ENCODE peak calls at places on chromosomes 16 and 17, in ten cellular contexts. P, L, Y, E, O, U, Q, J, W and F are unnamed samples. For H3K4me1, the result is how much of the 10 kb centered on the place peaks cover.

GRCh38 chr16:73997340-73997711 is 299.3 kb upstream of the PSMD7 start:
- DNase-seq in Y (no peak), E (no peak), P (no peak), O (no peak), Q (no peak), L (no peak), W (no peak), J (no peak), U (no peak), F (no peak)

GRCh38 chr16:19094542-19095365 is 19.0 kb upstream of the ITPRIPL2 start:
- DNase-seq in Y (no peak), E (no peak), P (no peak), Q (no peak), O (no peak), L (no peak), J (peak), U (no peak), W (no peak), F (no peak)

GRCh38 chr16:88923450-88923849 is 53.6 kb downstream of the CBFA2T3 start:
- DNase-seq in W (no peak), E (no peak), J (no peak), L (no peak), Q (no peak), P (no peak), O (no peak), U (no peak), Y (no peak), F (no peak)

GRCh38 chr16:15055141-15056053 is 477 bp downstream of the NTAN1 start:
- DNase-seq in Y (peak), P (peak), W (peak), Q (no peak), O (no peak), E (peak), J (no peak), U (peak), L (peak), F (no peak)

GRCh38 chr17:49445561-49445960 is 30.9 kb upstream of the PHB1 start:
- DNase-seq in P (no peak), J (no peak), U (no peak), Y (no peak), O (no peak), W (peak), L (no peak), Q (no peak), E (no peak), F (no peak)

GRCh38 chr16:64586756-64587155 is 535.1 kb downstream of the CDH11 start:
- DNase-seq in P (no peak), Y (no peak), W (no peak), E (no peak), U (no peak), J (no peak), Q (no peak), L (no peak), O (no peak), F (no peak)

GRCh38 chr17:76383645-76384221 is 676 bp upstream of the SPHK1 start:
- DNase-seq in P (peak), J (peak), Y (peak), Q (peak), U (peak), L (no peak), E (peak), W (no peak), O (peak), F (no peak)

GRCh38 chr17:57068222-57068658 is 16.8 kb upstream of the AKAP1 start:
- DNase-seq in Y (no peak), E (no peak), J (no peak), W (no peak), Q (no peak), O (no peak), U (no peak), P (no peak), L (no peak), F (no peak)

GRCh38 chr17:28948873-28949184 is 2.5 kb downstream of the PHF12 start:
- DNase-seq in O (no peak), L (peak), W (no peak), Y (no peak), P (no peak), U (peak), J (no peak), Q (no peak), E (peak), F (no peak)

GRCh38 chr17:64092952-64093451 is 36.9 kb downstream of the ERN1 start:
- DNase-seq in Q (no peak), J (no peak), Y (no peak), E (no peak), U (no peak), O (no peak), W (no peak), P (no peak), L (peak), F (no peak)

GRCh38 chr17:17269926-17270773 is 10.9 kb downstream of the COPS3 start:
- DNase-seq in J (no peak), L (no peak), U (no peak), O (no peak), E (no peak), Y (no peak), P (no peak), W (no peak), Q (no peak), F (no peak)

GRCh38 chr16:60811657-60812056 is 1224.6 kb downstream of the CDH8 start:
- DNase-seq in O (no peak), W (no peak), U (no peak), L (no peak), P (no peak), J (no peak), E (no peak), Q (no peak), Y (no peak), F (no peak)

GRCh38 chr16:28846933-28847273 is 755 bp upstream of the TUFM start:
- DNase-seq in L (no peak), W (no peak), E (peak), J (no peak), Q (no peak), Y (no peak), O (no peak), U (no peak), P (no peak), F (no peak)

GRCh38 chr17:80804466-80804865 is 187.2 kb upstream of the CHMP6 start:
- DNase-seq in Y (no peak), L (peak), U (no peak), O (no peak), E (no peak), W (no peak), P (no peak), Q (no peak), J (no peak), F (no peak)

GRCh38 chr17:51999654-52000053 is 158.9 kb downstream of the CA10 start:
- DNase-seq in E (no peak), Q (no peak), L (no peak), U (no peak), W (no peak), O (no peak), Y (no peak), J (no peak), P (no peak), F (no peak)

GRCh38 chr17:79814966-79815835 is 18.3 kb upstream of the CBX8 start:
- DNase-seq in W (peak), Y (no peak), U (no peak), E (no peak), P (no peak), L (no peak), Q (no peak), J (peak), O (peak), F (no peak)

GRCh38 chr16:82011199-82011641 is at the start of gene SDR42E1:
- DNase-seq in P (no peak), Y (no peak), W (no peak), J (peak), O (peak), Q (no peak), E (no peak), U (peak), L (no peak), F (peak)

GRCh38 chr17:43608313-43608712 is 53.4 kb downstream of the MEOX1 start:
- DNase-seq in Y (no peak), J (no peak), O (no peak), W (no peak), P (no peak), E (peak), L (no peak), Q (no peak), U (no peak), F (no peak)

GRCh38 chr17:38464251-38464722 is 36.0 kb downstream of the ARHGAP23 start:
- DNase-seq in E (no peak), W (peak), Q (peak), P (peak), O (no peak), L (peak), J (peak), U (no peak), Y (peak), F (no peak)

GRCh38 chr17:38467491-38467890 is 39.2 kb downstream of the ARHGAP23 start:
- DNase-seq in Q (no peak), U (no peak), P (no peak), J (no peak), O (no peak), W (no peak), E (no peak), L (no peak), Y (no peak), F (no peak)

GRCh38 chr17:38465420-38466345 is 37.4 kb downstream of the ARHGAP23 start:
- DNase-seq in U (no peak), O (peak), Y (peak), P (peak), W (peak), J (peak), E (peak), L (peak), Q (peak), F (no peak)

GRCh38 chr17:38464723-38465419 is 36.6 kb downstream of the ARHGAP23 start:
- DNase-seq in O (peak), W (peak), Y (peak), P (peak), U (peak), L (peak), J (peak), Q (peak), E (peak), F (no peak)

DNA sequence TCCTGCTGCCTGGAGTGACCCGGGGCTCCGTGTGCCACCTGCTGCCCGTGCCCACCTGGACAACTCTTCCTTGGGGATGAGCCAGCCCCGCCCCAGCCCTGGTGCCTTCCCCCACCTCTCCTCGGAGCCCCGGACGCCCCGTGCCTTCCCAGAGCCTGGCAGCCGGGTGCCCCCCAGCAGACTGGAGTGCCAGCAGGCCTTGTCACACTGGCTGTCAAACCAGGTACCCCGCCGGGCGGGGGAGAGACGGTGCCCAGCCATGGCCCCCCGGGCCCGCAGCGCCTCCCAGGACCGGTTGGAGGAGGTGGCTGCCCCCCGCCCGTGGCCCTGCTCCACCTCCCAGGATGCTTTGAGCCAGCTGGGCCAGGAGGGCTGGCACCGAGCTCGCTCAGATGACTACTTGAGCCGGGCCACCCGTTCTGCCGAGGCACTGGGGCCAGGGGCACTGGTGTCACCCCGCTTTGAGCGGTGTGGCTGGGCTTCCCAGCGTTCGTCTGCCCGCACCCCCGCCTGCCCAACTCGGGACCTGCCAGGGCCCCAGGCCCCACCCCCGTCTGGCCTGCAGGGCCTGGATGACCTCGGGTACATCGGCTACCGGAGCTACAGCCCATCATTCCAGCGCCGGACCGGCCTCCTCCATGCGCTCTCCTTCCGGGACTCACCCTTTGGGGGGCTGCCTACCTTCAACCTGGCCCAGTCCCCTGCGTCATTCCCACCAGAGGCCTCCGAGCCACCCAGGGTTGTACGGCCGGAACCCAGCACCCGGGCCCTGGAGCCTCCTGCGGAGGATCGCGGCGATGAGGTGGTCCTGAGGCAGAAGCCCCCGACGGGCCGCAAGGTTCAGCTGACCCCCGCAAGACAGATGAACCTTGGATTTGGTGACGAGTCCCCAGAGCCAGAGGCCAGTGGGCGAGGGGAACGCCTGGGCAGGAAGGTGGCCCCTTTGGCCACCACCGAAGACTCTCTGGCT is 38.4 kb downstream of the ARHGAP23 start:
- DNase-seq in L (no peak), E (no peak), W (no peak), O (no peak), Y (peak), J (no peak), Q (no peak), U (no peak), P (no peak), F (no peak)
- H3K4me1 ChIP-seq in L (under half), E (under half), W (under half), O (under half), Y (half or more), J (under half), Q (half or more), U (under half), P (under half), F (under half)

GRCh38 chr16:56269824-56270684 is 78.8 kb downstream of the GNAO1 start:
- DNase-seq in J (no peak), L (peak), P (no peak), U (no peak), Y (peak), W (peak), O (no peak), E (peak), Q (no peak), F (no peak)
- TF ChIP-seq POLR2A in J (no peak), L (no peak), P (no peak), U (no peak), Y (no peak), W (no peak), O (no peak), E (no peak), Q (no peak), F (no peak)

GRCh38 chr17:31314788-31315105 is 893 bp upstream of the EVI2B start:
- DNase-seq in J (no peak), U (no peak), E (no peak), L (no peak), Y (no peak), Q (no peak), W (no peak), O (no peak), P (no peak), F (no peak)
- H3K4me1 ChIP-seq in J (under half), U (under half), E (under half), L (under half), Y (under half), Q (under half), W (under half), O (under half), P (under half), F (under half)

GRCh38 chr16:56481468-56482112 is 30.2 kb downstream of the OGFOD1 start:
- DNase-seq in Y (no peak), J (no peak), O (no peak), P (no peak), W (no peak), U (no peak), Q (no peak), E (peak), L (no peak), F (no peak)
- TF ChIP-seq POLR2A in Y (no peak), J (no peak), O (no peak), P (no peak), W (no peak), U (no peak), Q (no peak), E (no peak), L (no peak), F (no peak)

DNA sequence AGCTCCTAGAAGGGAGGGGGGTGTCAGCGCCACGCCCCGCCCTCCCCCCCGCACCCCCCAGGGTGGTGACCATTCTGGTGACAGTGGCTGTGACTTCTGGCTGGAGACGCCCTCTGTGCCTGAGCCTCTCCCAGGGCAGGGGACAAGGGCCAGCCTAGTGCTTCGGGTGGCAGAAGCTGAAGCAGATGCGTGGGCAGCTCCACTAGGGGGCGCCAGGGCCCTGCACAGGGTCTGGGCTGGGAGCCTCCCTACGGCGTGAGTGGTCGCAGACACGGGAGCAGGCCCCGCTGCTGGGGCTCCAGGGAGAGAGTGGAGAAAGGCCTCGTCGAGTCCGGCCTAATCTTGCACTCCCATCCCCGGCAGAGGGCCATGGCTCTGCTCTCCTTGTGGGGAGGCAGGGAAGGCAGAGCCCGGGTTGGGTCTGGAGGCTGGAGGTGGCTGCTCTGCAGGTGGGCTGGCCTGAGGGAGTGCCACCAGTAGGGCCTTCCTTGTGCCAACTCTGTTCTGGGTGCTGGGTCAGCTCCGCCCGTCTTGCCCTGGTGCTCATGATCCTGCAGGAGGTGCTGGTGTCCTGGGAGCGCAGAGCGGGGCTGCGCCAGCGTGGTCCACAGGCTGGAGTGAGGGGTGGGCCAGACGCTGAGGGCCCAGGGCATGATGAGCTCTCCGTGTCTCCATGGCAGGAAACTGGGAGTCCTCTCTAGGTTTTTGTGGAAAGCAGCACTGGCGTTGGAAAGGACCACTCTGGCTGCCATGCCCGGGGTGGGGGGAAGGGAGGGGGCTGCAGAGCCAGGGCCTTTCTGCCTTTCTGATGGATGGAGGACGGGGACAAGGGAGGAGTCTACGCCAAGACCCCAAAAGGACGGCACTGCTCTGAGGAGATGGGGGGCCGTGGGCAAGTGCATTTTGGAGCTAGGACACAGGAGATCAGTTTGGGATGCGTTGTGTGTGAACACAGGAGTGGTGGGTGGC is 2.5 kb downstream of the CENPX start:
- DNase-seq in L (no peak), Q (no peak), J (peak), W (no peak), O (no peak), P (no peak), Y (peak), E (peak), U (peak), F (no peak)
- H3K4me1 ChIP-seq in L (under half), Q (under half), J (half or more), W (under half), O (under half), P (under half), Y (under half), E (under half), U (under half), F (half or more)